ENCODE peak calls at places on chromosome 12, in four cellular contexts. R is HCT116, F is vagina, L is GM23338. P is an unnamed sample. For H3K4me1, the result is how much of the 10 kb centered on the place peaks cover.

GRCh38 chr12:53999596-54000104 is 311 bp upstream of the HOXC9 start:
- DNase-seq in L (peak), F (no peak), R (peak), P (no peak)

GRCh38 chr12:116604883-116605641 is 45.9 kb downstream of the MAP1LC3B2 start:
- DNase-seq in F (no peak), L (no peak), R (no peak), P (no peak)

GRCh38 chr12:62537544-62537943 is 70.9 kb downstream of the MON2 start:
- DNase-seq in F (no peak), L (no peak), R (no peak), P (no peak)

GRCh38 chr12:106179086-106179485 is 40.3 kb upstream of the NUAK1 start:
- DNase-seq in L (no peak), R (no peak), F (no peak), P (no peak)

GRCh38 chr12:71999795-72000194 is 61.1 kb downstream of the TPH2 start:
- DNase-seq in F (no peak), L (no peak), R (no peak), P (no peak)

GRCh38 chr12:12467701-12468218 is 94.9 kb downstream of the DUSP16 start:
- DNase-seq in L (no peak), F (no peak), R (no peak), P (no peak)

GRCh38 chr12:4649358-4649661 is 396 bp downstream of the NDUFA9 start:
- DNase-seq in R (no peak), F (no peak), L (no peak), P (no peak)

GRCh38 chr12:2678416-2678815 is 116.4 kb upstream of the FKBP4 start:
- DNase-seq in F (peak), L (no peak), R (no peak), P (no peak)

GRCh38 chr12:1779783-1780182 is 40.6 kb upstream of the LRTM2 start:
- DNase-seq in L (no peak), F (no peak), R (no peak), P (no peak)

GRCh38 chr12:131613678-131614077 is 97.2 kb upstream of the SFSWAP start:
- DNase-seq in L (no peak), R (no peak), F (no peak), P (no peak)

GRCh38 chr12:39240573-39240972 is 202.3 kb downstream of the KIF21A start:
- DNase-seq in F (no peak), R (no peak), L (peak), P (no peak)

GRCh38 chr12:131092911-131093901 is 139.5 kb downstream of the ADGRD1 start:
- DNase-seq in L (no peak), R (no peak), F (no peak), P (peak)

GRCh38 chr12:79886917-79887519 is 47.9 kb downstream of the PPP1R12A start:
- DNase-seq in F (no peak), R (peak), L (peak), P (no peak)

GRCh38 chr12:104740668-104741067 is 217.4 kb downstream of the SLC41A2 start:
- DNase-seq in F (no peak), L (no peak), R (no peak), P (no peak)

DNA sequence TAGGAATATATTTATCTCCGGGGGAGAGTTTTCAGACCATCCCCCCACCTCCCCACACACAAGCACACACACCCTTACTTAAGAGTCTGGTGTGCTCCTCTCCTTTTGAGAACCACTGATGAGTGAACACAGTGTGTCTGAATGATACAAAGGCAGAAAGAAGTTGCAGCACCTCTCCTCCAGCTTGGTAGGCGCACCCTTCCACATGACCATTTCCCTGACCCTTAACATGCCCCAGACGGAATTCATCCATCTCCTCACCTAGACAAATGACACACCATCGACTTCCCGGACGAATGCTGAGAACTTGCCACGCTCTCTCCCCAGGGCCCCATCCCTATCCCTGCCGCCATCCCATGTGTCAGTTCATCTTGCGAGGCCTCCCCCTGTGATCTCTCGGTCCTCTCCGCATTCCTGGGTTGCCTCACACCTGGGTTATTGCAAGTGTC is 3.9 kb downstream of the TNFRSF1A start:
- DNase-seq in F (no peak), L (no peak), R (no peak), P (no peak)
- H3K4me1 ChIP-seq in F (half or more), L (half or more), R (half or more), P (half or more)

GRCh38 chr12:98332626-98333025 is 182.8 kb upstream of the TMPO start:
- DNase-seq in F (no peak), L (no peak), R (no peak), P (no peak)
- TF ChIP-seq CTCF in F (no peak), L (peak), R (no peak), P (no peak)

DNA sequence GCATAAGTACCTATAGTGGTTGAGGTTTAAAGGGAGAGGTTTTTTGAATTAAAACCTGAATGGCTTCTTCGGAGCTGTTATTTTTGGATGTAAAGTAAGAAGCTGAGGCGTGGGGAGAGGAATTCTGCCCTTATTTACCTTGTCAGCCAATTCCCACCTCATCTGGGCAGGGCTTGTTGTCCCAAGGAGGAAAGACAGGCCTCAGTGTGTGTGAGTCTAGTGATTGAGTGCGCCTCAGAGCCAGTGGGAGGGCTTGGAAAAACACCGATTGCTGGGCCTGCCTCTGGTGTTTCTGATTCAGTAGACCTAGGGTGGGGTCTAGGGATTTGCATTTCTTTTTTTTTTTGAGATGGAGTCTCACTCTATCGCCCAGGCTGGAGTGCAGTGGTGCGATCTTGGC is 70.0 kb upstream of the REP15 start:
- DNase-seq in R (no peak), F (no peak), L (peak), P (no peak)
- H3K4me1 ChIP-seq in R (half or more), F (under half), L (under half), P (under half)

GRCh38 chr12:6950401-6950801 is 755 bp upstream of the PTPN6 start:
- DNase-seq in R (no peak), L (no peak), F (no peak), P (no peak)
- TF ChIP-seq CTCF in R (peak), L (peak), F (no peak), P (no peak)